ENCODE peak calls at places on chromosomes 12 and 14, in five cellular contexts. E is NCI-H1092 treated with DMSO at 0.1 percent for 48 hours, B is frontal cortex, H is hepatocyte, Q is GM23338. O is an unnamed sample.

GRCh38 chr14:53187921-53188463 is 34.9 kb upstream of the DDHD1 start:
- DNase-seq in Q (no peak), B (no peak), E (no peak), H (no peak), O (no peak)

GRCh38 chr14:54291491-54292191 is 105.2 kb upstream of the CDKN3 start:
- DNase-seq in E (no peak), Q (peak), B (no peak), H (no peak), O (peak)

GRCh38 chr12:90280564-90281058 is 572.0 kb upstream of the ATP2B1 start:
- DNase-seq in Q (no peak), E (no peak), B (no peak), H (no peak), O (no peak)

GRCh38 chr12:29563636-29564035 is 66.2 kb upstream of the OVCH1 start:
- DNase-seq in H (no peak), E (no peak), B (no peak), Q (no peak), O (no peak)

GRCh38 chr12:111442301-111443045 is 36.8 kb downstream of the SH2B3 start:
- DNase-seq in E (no peak), B (no peak), Q (no peak), H (no peak), O (no peak)

GRCh38 chr14:64387232-64387737 is 868 bp upstream of the MTHFD1 start:
- DNase-seq in Q (peak), H (peak), E (peak), B (no peak), O (peak)

GRCh38 chr12:125193798-125194562 is 128.7 kb downstream of the AACS start:
- DNase-seq in H (no peak), Q (peak), E (no peak), B (no peak), O (no peak)

GRCh38 chr12:106321139-106321850 is 18.8 kb downstream of the TCP11L2 start:
- DNase-seq in E (no peak), B (no peak), Q (no peak), H (no peak), O (no peak)

GRCh38 chr14:89399594-89400068 is 17.4 kb downstream of the FOXN3 start:
- DNase-seq in E (no peak), H (peak), B (no peak), Q (peak), O (peak)

GRCh38 chr12:98894412-98895085 is 249.5 kb downstream of the APAF1 start:
- DNase-seq in E (peak), H (no peak), Q (peak), B (peak), O (no peak)

GRCh38 chr14:22903742-22904087 is 15.2 kb downstream of the RBM23 start:
- DNase-seq in H (no peak), E (no peak), Q (no peak), B (no peak), O (no peak)

GRCh38 chr12:120239776-120240494 is 25.6 kb downstream of the PXN start:
- DNase-seq in Q (no peak), B (no peak), H (no peak), E (no peak), O (no peak)

GRCh38 chr14:34749408-34749807 is 35.0 kb upstream of the CFL2 start:
- DNase-seq in E (no peak), Q (no peak), B (no peak), H (no peak), O (no peak)

GRCh38 chr12:109539508-109539907 is 33.8 kb downstream of the MMAB start:
- DNase-seq in H (no peak), E (no peak), Q (no peak), B (no peak), O (no peak)

GRCh38 chr12:96091833-96092232 is 56.4 kb upstream of the LTA4H start:
- DNase-seq in E (no peak), Q (peak), H (no peak), B (no peak), O (no peak)

GRCh38 chr14:29735459-29735858 is 192.2 kb downstream of the PRKD1 start:
- DNase-seq in B (no peak), H (no peak), E (no peak), Q (no peak), O (no peak)

GRCh38 chr12:80272516-80272915 is 171.5 kb upstream of the PTPRQ start:
- DNase-seq in B (no peak), H (no peak), E (no peak), Q (no peak), O (no peak)

GRCh38 chr14:79254069-79254775 is 957.1 kb downstream of the DIO2 start:
- DNase-seq in Q (no peak), B (no peak), H (no peak), E (no peak), O (no peak)

O was measured in dermis microvascular lymphatic vessel endothelial cell.